ENCODE peak calls at places on chromosomes 11 and 22, in nine cellular contexts. G, J, U, W, K, Q, Z, N and S are unnamed samples.

GRCh38 chr22:41446057-41446501 is 522 bp downstream of the TOB2 start:
- DNase-seq in G (peak), J (no peak), U (peak), W (no peak), K (peak), Q (no peak), Z (no peak), N (no peak), S (no peak)

GRCh38 chr11:126646701-126647209 is 291.3 kb downstream of the ST3GAL4 start:
- DNase-seq in G (no peak), J (no peak), U (no peak), W (no peak), K (no peak), Q (no peak), Z (no peak), N (no peak), S (no peak)

GRCh38 chr22:17106785-17107546 is 14.2 kb downstream of the TMEM121B start:
- DNase-seq in G (no peak), J (no peak), U (no peak), W (no peak), K (no peak), Q (peak), Z (no peak), N (no peak), S (no peak)

GRCh38 chr11:125331357-125331756 is 164.7 kb downstream of the FEZ1 start:
- DNase-seq in G (no peak), J (no peak), U (no peak), W (no peak), K (no peak), Q (no peak), Z (no peak), N (no peak), S (no peak)

GRCh38 chr22:45334068-45334467 is 24.3 kb downstream of the FAM118A start:
- DNase-seq in G (no peak), J (no peak), U (no peak), W (no peak), K (no peak), Q (no peak), Z (no peak), N (no peak), S (no peak)

GRCh38 chr11:115501895-115502589 is 2.2 kb downstream of the CADM1 start:
- DNase-seq in G (no peak), J (no peak), U (peak), W (peak), K (peak), Q (peak), Z (peak), N (no peak), S (no peak)

GRCh38 chr11:64039012-64039665 is 3.4 kb downstream of the FLRT1 start:
- DNase-seq in G (no peak), J (no peak), U (no peak), W (no peak), K (no peak), Q (no peak), Z (no peak), N (no peak), S (no peak)

GRCh38 chr11:123176785-123177184 is 18.3 kb downstream of the CLMP start:
- DNase-seq in G (no peak), J (no peak), U (no peak), W (no peak), K (no peak), Q (no peak), Z (no peak), N (no peak), S (no peak)

GRCh38 chr11:34318111-34319037 is 39.4 kb downstream of the ABTB2 start:
- DNase-seq in G (no peak), J (no peak), U (no peak), W (no peak), K (peak), Q (no peak), Z (no peak), N (no peak), S (no peak)

GRCh38 chr11:1487091-1487850 is 692 bp upstream of the MOB2 start:
- DNase-seq in G (peak), J (no peak), U (no peak), W (no peak), K (no peak), Q (no peak), Z (no peak), N (no peak), S (no peak)

GRCh38 chr11:8361206-8361605 is 97.5 kb upstream of the LMO1 start:
- DNase-seq in G (no peak), J (no peak), U (no peak), W (no peak), K (no peak), Q (no peak), Z (no peak), N (no peak), S (no peak)

GRCh38 chr11:2888266-2888968 is 2.8 kb upstream of the CDKN1C start:
- DNase-seq in G (peak), J (peak), U (peak), W (no peak), K (peak), Q (peak), Z (peak), N (peak), S (peak)

GRCh38 chr11:6618117-6619020 is 853 bp downstream of the TPP1 start:
- DNase-seq in G (peak), J (no peak), U (no peak), W (no peak), K (peak), Q (no peak), Z (no peak), N (peak), S (peak)

GRCh38 chr22:17797721-17798559 is 23.7 kb upstream of the BID start:
- DNase-seq in G (no peak), J (no peak), U (no peak), W (peak), K (no peak), Q (peak), Z (no peak), N (no peak), S (no peak)

GRCh38 chr22:27973851-27974250 is 54.8 kb upstream of the PITPNB start:
- DNase-seq in G (no peak), J (no peak), U (no peak), W (no peak), K (no peak), Q (no peak), Z (no peak), N (no peak), S (no peak)

GRCh38 chr11:77668760-77669159 is 31.2 kb upstream of the CLNS1A start:
- DNase-seq in G (no peak), J (no peak), U (no peak), W (no peak), K (no peak), Q (no peak), Z (no peak), N (no peak), S (no peak)

GRCh38 chr22:50125029-50125428 is 35.2 kb downstream of the MOV10L1 start:
- DNase-seq in G (no peak), J (no peak), U (no peak), W (no peak), K (no peak), Q (no peak), Z (no peak), N (no peak), S (no peak)

GRCh38 chr11:120431633-120432032 is 79.9 kb upstream of the GRIK4 start:
- DNase-seq in G (no peak), J (no peak), U (peak), W (no peak), K (no peak), Q (no peak), Z (no peak), N (no peak), S (no peak)

GRCh38 chr11:12179521-12179920 is 69.1 kb downstream of the MICAL2 start:
- DNase-seq in G (no peak), J (no peak), U (no peak), W (no peak), K (no peak), Q (no peak), Z (no peak), N (no peak), S (no peak)
- TF ChIP-seq CTCF in G (no peak), J (no peak), U (no peak), W (no peak), K (no peak), Q (no peak), Z (no peak), N (no peak), S (no peak)

GRCh38 chr22:30555282-30556210 is 9.0 kb upstream of the SEC14L6 start:
- DNase-seq in G (no peak), J (no peak), U (no peak), W (no peak), K (no peak), Q (no peak), Z (no peak), N (no peak), S (no peak)
- TF ChIP-seq CTCF in G (no peak), J (no peak), U (no peak), W (no peak), K (no peak), Q (no peak), Z (no peak), N (no peak), S (no peak)

GRCh38 chr11:30395751-30396150 is 72.8 kb downstream of the ARL14EP start:
- DNase-seq in G (no peak), J (no peak), U (no peak), W (no peak), K (no peak), Q (no peak), Z (peak), N (no peak), S (no peak)
- TF ChIP-seq CTCF in G (no peak), J (no peak), U (no peak), W (no peak), K (no peak), Q (no peak), Z (no peak), N (no peak), S (no peak)

DNA sequence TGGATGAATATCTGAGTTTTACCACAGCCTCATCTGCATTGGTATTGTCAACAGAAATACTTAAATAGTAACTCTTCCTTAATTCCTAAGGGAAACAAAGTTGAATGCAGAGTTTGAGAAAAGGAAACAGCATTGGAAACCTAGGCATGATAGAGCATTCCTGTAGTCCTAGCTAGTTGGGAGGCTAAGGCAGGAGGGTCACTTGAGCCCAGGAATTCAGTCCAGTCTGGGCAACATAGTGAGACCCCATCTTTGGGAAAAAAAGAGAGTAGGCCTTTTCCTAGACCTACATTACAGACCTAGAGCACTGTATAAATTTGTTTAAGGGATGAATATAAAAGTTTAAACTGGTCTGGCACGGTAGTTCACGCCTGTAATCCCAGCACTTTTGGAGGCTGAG is 13.4 kb downstream of the PAFAH1B2 start:
- DNase-seq in G (no peak), J (no peak), U (no peak), W (no peak), K (no peak), Q (no peak), Z (no peak), N (no peak), S (no peak)
- TF ChIP-seq CTCF in G (no peak), J (no peak), U (no peak), W (no peak), K (no peak), Q (no peak), Z (no peak), N (no peak), S (no peak)

DNA sequence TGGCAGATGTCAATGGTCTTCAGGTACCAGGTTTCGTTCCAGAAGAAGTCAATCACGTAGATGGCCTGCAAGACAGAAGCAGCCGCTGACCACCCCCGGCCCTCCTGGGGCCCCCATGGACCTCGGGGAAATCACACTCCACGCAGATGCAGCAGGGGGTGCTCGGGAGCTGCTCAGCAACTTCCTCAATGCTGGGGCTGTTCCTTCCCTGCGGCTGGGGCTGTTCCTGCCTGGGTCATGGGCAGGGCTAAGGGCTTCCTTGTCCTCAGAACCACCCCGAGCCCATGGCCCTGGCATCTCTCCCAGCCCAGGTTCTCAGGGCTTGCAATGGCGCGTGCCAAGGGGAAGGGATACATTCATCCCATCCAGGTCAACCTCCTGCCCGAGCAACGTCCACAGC is 10.3 kb downstream of the DHCR7 start:
- DNase-seq in G (no peak), J (no peak), U (no peak), W (no peak), K (no peak), Q (no peak), Z (no peak), N (no peak), S (no peak)
- TF ChIP-seq CTCF in G (no peak), J (no peak), U (no peak), W (no peak), K (no peak), Q (no peak), Z (no peak), N (no peak), S (no peak)

DNA sequence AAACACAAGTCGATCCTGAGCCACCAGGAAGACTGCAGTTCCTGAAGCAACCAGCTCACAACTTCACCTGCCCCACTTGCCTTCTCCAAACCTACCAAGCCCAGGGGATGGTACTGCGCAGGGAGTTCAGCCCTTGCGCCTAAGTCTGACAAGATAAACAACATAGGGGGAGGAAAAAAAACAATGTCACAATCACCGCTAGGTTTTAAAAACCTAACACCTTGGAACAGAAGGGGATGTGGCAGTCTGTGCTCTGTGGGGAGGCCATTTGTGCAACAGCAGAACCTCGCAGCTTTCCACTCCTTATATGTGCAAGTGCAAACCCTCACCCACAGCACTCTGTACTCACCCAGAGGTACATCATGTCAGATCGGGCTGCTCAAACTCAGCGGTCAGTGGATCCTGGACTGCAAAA is 134.2 kb downstream of the RBFOX2 start:
- DNase-seq in G (peak), J (peak), U (no peak), W (no peak), K (no peak), Q (no peak), Z (no peak), N (no peak), S (peak)
- TF ChIP-seq CTCF in G (no peak), J (no peak), U (no peak), W (no peak), K (no peak), Q (no peak), Z (no peak), N (no peak), S (no peak)

GRCh38 chr22:37492428-37493344 is 6.5 kb upstream of the MFNG start:
- DNase-seq in G (no peak), J (peak), U (peak), W (no peak), K (peak), Q (peak), Z (no peak), N (peak), S (peak)
- TF ChIP-seq CTCF in G (no peak), J (peak), U (peak), W (peak), K (no peak), Q (peak), Z (peak), N (peak), S (peak)

GRCh38 chr11:97815667-97816066 is 1205.1 kb upstream of the CNTN5 start:
- DNase-seq in G (no peak), J (no peak), U (no peak), W (no peak), K (no peak), Q (no peak), Z (no peak), N (no peak), S (no peak)

DNA sequence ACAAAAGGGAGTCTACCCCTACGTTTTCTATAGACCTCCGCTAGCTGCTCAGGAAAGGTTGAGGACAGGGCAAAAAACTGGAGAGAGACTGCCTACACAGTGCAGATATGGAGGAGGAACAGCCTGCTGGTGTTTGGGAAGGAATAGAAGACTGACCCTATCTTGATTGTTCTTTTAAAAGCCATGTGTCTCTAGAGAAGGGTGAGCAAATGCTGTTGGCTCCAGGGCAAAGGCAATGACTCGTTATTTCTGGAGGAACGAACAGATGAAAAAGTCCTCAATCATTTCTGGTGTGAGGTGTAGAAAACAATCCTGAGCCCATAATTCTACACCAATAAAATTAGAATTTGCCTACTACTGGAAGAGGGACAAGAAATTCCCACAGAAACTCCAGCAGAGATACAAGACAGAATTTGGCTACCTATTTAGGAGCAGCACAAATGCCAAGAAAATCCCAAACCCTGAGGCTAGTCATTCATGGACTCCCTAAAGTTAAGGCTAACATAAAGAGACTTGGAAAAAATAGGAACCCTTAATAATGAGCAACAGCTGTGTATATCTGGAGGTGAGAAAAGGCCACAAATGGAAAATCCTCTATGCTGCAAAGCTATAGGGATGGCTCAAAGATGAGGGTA is 1206.3 kb upstream of the CNTN5 start:
- DNase-seq in G (no peak), J (no peak), U (no peak), W (no peak), K (no peak), Q (no peak), Z (no peak), N (no peak), S (no peak)
- TF ChIP-seq CTCF in G (no peak), J (no peak), U (no peak), W (no peak), K (no peak), Q (no peak), Z (no peak), N (no peak), S (no peak)

GRCh38 chr11:31995031-31995430 is 95.8 kb upstream of the RCN1 start:
- DNase-seq in G (no peak), J (no peak), U (no peak), W (no peak), K (no peak), Q (no peak), Z (no peak), N (no peak), S (no peak)

GRCh38 chr11:31996159-31996881 is 94.6 kb upstream of the RCN1 start:
- DNase-seq in G (no peak), J (no peak), U (no peak), W (no peak), K (no peak), Q (no peak), Z (no peak), N (no peak), S (no peak)

GRCh38 chr11:32002311-32002710 is 88.6 kb upstream of the RCN1 start:
- DNase-seq in G (no peak), J (no peak), U (no peak), W (no peak), K (no peak), Q (no peak), Z (no peak), N (no peak), S (no peak)

GRCh38 chr11:31995525-31996123 is 95.2 kb upstream of the RCN1 start:
- DNase-seq in G (no peak), J (no peak), U (peak), W (peak), K (peak), Q (peak), Z (no peak), N (peak), S (no peak)

GRCh38 chr11:31997955-31998354 is 92.9 kb upstream of the RCN1 start:
- DNase-seq in G (no peak), J (no peak), U (no peak), W (no peak), K (no peak), Q (no peak), Z (no peak), N (no peak), S (no peak)
- TF ChIP-seq CTCF in G (no peak), J (no peak), U (no peak), W (no peak), K (no peak), Q (no peak), Z (no peak), N (no peak), S (no peak)

GRCh38 chr11:21144556-21144955 is 475.2 kb downstream of the NELL1 start:
- DNase-seq in G (no peak), J (no peak), U (no peak), W (no peak), K (no peak), Q (no peak), Z (no peak), N (no peak), S (no peak)

GRCh38 chr11:21137813-21138212 is 468.4 kb downstream of the NELL1 start:
- DNase-seq in G (no peak), J (no peak), U (no peak), W (no peak), K (peak), Q (no peak), Z (no peak), N (no peak), S (no peak)

DNA sequence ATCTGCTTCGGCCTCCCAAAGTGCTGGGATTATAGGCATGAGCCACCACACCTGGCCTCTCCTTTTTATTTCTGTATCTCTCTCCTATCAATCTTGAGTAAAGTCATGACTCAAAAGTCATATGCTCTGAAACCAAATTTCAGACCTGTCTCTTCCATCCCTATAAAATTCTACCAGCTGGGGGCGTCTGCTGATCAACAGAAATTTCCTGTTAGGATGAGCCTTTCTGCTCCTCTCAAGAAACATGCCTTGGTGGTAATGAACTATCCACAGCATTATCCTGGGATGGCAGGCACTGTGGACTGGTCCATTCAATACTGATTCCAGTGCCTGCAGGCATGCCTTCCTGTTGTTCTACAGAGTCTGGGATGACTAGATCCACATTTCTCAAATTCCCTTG is 472.6 kb downstream of the NELL1 start:
- DNase-seq in G (no peak), J (no peak), U (peak), W (no peak), K (peak), Q (no peak), Z (no peak), N (no peak), S (no peak)
- TF ChIP-seq CTCF in G (no peak), J (peak), U (peak), W (no peak), K (no peak), Q (no peak), Z (peak), N (no peak), S (no peak)